ENCODE peak calls at places on chromosomes 1 and 21, in eight cellular contexts. C is NCI-H774; O is right lobe of liver; W is memory B cell; M is caudate nucleus; R is DMS 273 treated with DMSO at 0.1 percent for 48 hours; X is ovary; K is activated naive CD8-positive, alpha-beta T cell treated with anti-CD3 and anti-CD28 coated beads for 36 hours. A is an unnamed sample.

GRCh38 chr1:20871419-20871818 is 84.3 kb upstream of the HP1BP3 start:
- DNase-seq in C (no peak), O (no peak), W (no peak), M (no peak), R (no peak), X (no peak), K (no peak), A (no peak)

GRCh38 chr1:19377812-19378718 is 65.9 kb downstream of the SLC66A1 start:
- DNase-seq in C (no peak), O (no peak), W (no peak), M (no peak), R (no peak), X (no peak), K (no peak), A (no peak)

GRCh38 chr1:109476825-109477224 is 6.9 kb upstream of the ATXN7L2 start:
- DNase-seq in C (no peak), O (no peak), W (no peak), M (no peak), R (no peak), X (no peak), K (no peak), A (no peak)

GRCh38 chr21:36502365-36502764 is 22.4 kb upstream of the CLDN14 start:
- DNase-seq in C (no peak), O (no peak), W (no peak), M (no peak), R (no peak), X (no peak), K (no peak), A (no peak)

GRCh38 chr1:22121421-22121911 is 21.4 kb downstream of the WNT4 start:
- DNase-seq in C (no peak), O (no peak), W (no peak), M (no peak), R (no peak), X (no peak), K (no peak), A (peak)

GRCh38 chr1:12486401-12487005 is 131.5 kb downstream of the DHRS3 start:
- DNase-seq in C (no peak), O (no peak), W (no peak), M (no peak), R (no peak), X (peak), K (no peak), A (no peak)

GRCh38 chr1:116373451-116374339 is 651 bp downstream of the ATP1A1 start:
- DNase-seq in C (peak), O (peak), W (peak), M (peak), R (peak), X (peak), K (peak), A (no peak)

GRCh38 chr1:77081834-77082233 is 137.4 kb downstream of the PIGK start:
- DNase-seq in C (no peak), O (no peak), W (no peak), M (no peak), R (no peak), X (no peak), K (no peak), A (no peak)

GRCh38 chr1:63653971-63654370 is 60.8 kb downstream of the PGM1 start:
- DNase-seq in C (no peak), O (no peak), W (no peak), M (no peak), R (no peak), X (no peak), K (no peak), A (no peak)

GRCh38 chr1:156859523-156860112 is 701 bp upstream of the INSRR start:
- DNase-seq in C (no peak), O (no peak), W (no peak), M (no peak), R (no peak), X (no peak), K (peak), A (no peak)

GRCh38 chr1:12608311-12608957 is 9.6 kb downstream of the DHRS3 start:
- DNase-seq in C (no peak), O (peak), W (no peak), M (no peak), R (no peak), X (no peak), K (no peak), A (no peak)

GRCh38 chr1:171431994-171432393 is 53.3 kb upstream of the PRRC2C start:
- DNase-seq in C (no peak), O (no peak), W (no peak), M (no peak), R (no peak), X (no peak), K (no peak), A (no peak)

GRCh38 chr1:245220381-245220985 is 65.7 kb downstream of the KIF26B start:
- DNase-seq in C (no peak), O (no peak), W (no peak), M (no peak), R (no peak), X (no peak), K (no peak), A (no peak)

GRCh38 chr1:47754221-47754620 is 243.0 kb downstream of the TRABD2B start:
- DNase-seq in C (no peak), O (no peak), W (no peak), M (no peak), R (no peak), X (no peak), K (no peak), A (no peak)